ENCODE peak calls at places on chromosomes 13 and 19, in eight cellular contexts. One of them, this sample, is unnamed.

GRCh38 chr19:41555752-41556151 is 20.2 kb upstream of the CEACAM21 start:
- DNase-seq in mucosa of descending colon: no peak
- DNase-seq in stimulated activated naive CD8-positive, alpha-beta T cell treated with anti-CD3 and anti-CD28 coated beads, Interleukin-15, Interleukin-2, amounts not matched to agents 100 U/mL and 50 U/mL, for 24 hours: no peak
- DNase-seq in nucleus accumbens: no peak
- DNase-seq in activated CD4-positive, alpha-beta T cell treated with anti-CD3 and anti-CD28 coated beads, Interleukin-2, amount 50 U/mL, for 24 hours: no peak
- DNase-seq in body of pancreas: no peak
- DNase-seq in sigmoid colon: no peak
- DNase-seq in NCI-H1105 treated with DMSO at 0.1 percent for 48 hours: no peak
- DNase-seq in this sample: no peak

GRCh38 chr13:110199046-110199831 is 107.7 kb downstream of the COL4A1 start:
- DNase-seq in body of pancreas: no peak
- DNase-seq in nucleus accumbens: no peak
- DNase-seq in mucosa of descending colon: no peak
- DNase-seq in NCI-H1105 treated with DMSO at 0.1 percent for 48 hours: no peak
- DNase-seq in sigmoid colon: no peak
- DNase-seq in activated CD4-positive, alpha-beta T cell treated with anti-CD3 and anti-CD28 coated beads, Interleukin-2, amount 50 U/mL, for 24 hours: no peak
- DNase-seq in stimulated activated naive CD8-positive, alpha-beta T cell treated with anti-CD3 and anti-CD28 coated beads, Interleukin-15, Interleukin-2, amounts not matched to agents 100 U/mL and 50 U/mL, for 24 hours: no peak
- DNase-seq in this sample: no peak

GRCh38 chr13:66937423-66937822 is 292.7 kb downstream of the PCDH9 start:
- DNase-seq in mucosa of descending colon: no peak
- DNase-seq in activated CD4-positive, alpha-beta T cell treated with anti-CD3 and anti-CD28 coated beads, Interleukin-2, amount 50 U/mL, for 24 hours: no peak
- DNase-seq in nucleus accumbens: no peak
- DNase-seq in stimulated activated naive CD8-positive, alpha-beta T cell treated with anti-CD3 and anti-CD28 coated beads, Interleukin-15, Interleukin-2, amounts not matched to agents 100 U/mL and 50 U/mL, for 24 hours: no peak
- DNase-seq in NCI-H1105 treated with DMSO at 0.1 percent for 48 hours: no peak
- DNase-seq in sigmoid colon: no peak
- DNase-seq in body of pancreas: no peak
- DNase-seq in this sample: no peak

GRCh38 chr13:32209670-32210069 is 105.5 kb downstream of the ZAR1L start:
- DNase-seq in mucosa of descending colon: no peak
- DNase-seq in activated CD4-positive, alpha-beta T cell treated with anti-CD3 and anti-CD28 coated beads, Interleukin-2, amount 50 U/mL, for 24 hours: no peak
- DNase-seq in sigmoid colon: no peak
- DNase-seq in stimulated activated naive CD8-positive, alpha-beta T cell treated with anti-CD3 and anti-CD28 coated beads, Interleukin-15, Interleukin-2, amounts not matched to agents 100 U/mL and 50 U/mL, for 24 hours: no peak
- DNase-seq in body of pancreas: no peak
- DNase-seq in NCI-H1105 treated with DMSO at 0.1 percent for 48 hours: no peak
- DNase-seq in nucleus accumbens: no peak
- DNase-seq in this sample: no peak

GRCh38 chr19:18120127-18120526 is 22.5 kb downstream of the MAST3 start:
- DNase-seq in activated CD4-positive, alpha-beta T cell treated with anti-CD3 and anti-CD28 coated beads, Interleukin-2, amount 50 U/mL, for 24 hours: no peak
- DNase-seq in stimulated activated naive CD8-positive, alpha-beta T cell treated with anti-CD3 and anti-CD28 coated beads, Interleukin-15, Interleukin-2, amounts not matched to agents 100 U/mL and 50 U/mL, for 24 hours: no peak
- DNase-seq in sigmoid colon: no peak
- DNase-seq in nucleus accumbens: no peak
- DNase-seq in NCI-H1105 treated with DMSO at 0.1 percent for 48 hours: no peak
- DNase-seq in body of pancreas: no peak
- DNase-seq in mucosa of descending colon: no peak
- DNase-seq in this sample: no peak

GRCh38 chr19:2461751-2462634 is 5.2 kb upstream of the LMNB2 start:
- DNase-seq in stimulated activated naive CD8-positive, alpha-beta T cell treated with anti-CD3 and anti-CD28 coated beads, Interleukin-15, Interleukin-2, amounts not matched to agents 100 U/mL and 50 U/mL, for 24 hours: peak
- DNase-seq in NCI-H1105 treated with DMSO at 0.1 percent for 48 hours: peak
- DNase-seq in body of pancreas: peak
- DNase-seq in mucosa of descending colon: peak
- DNase-seq in sigmoid colon: no peak
- DNase-seq in activated CD4-positive, alpha-beta T cell treated with anti-CD3 and anti-CD28 coated beads, Interleukin-2, amount 50 U/mL, for 24 hours: peak
- DNase-seq in nucleus accumbens: no peak
- DNase-seq in this sample: peak

GRCh38 chr13:40609972-40610726 is 56.3 kb downstream of the FOXO1 start:
- DNase-seq in mucosa of descending colon: peak
- DNase-seq in nucleus accumbens: no peak
- DNase-seq in body of pancreas: no peak
- DNase-seq in activated CD4-positive, alpha-beta T cell treated with anti-CD3 and anti-CD28 coated beads, Interleukin-2, amount 50 U/mL, for 24 hours: no peak
- DNase-seq in sigmoid colon: no peak
- DNase-seq in stimulated activated naive CD8-positive, alpha-beta T cell treated with anti-CD3 and anti-CD28 coated beads, Interleukin-15, Interleukin-2, amounts not matched to agents 100 U/mL and 50 U/mL, for 24 hours: no peak
- DNase-seq in NCI-H1105 treated with DMSO at 0.1 percent for 48 hours: no peak
- DNase-seq in this sample: no peak

GRCh38 chr13:30204564-30204963 is 102.8 kb downstream of the KATNAL1 start:
- DNase-seq in nucleus accumbens: no peak
- DNase-seq in stimulated activated naive CD8-positive, alpha-beta T cell treated with anti-CD3 and anti-CD28 coated beads, Interleukin-15, Interleukin-2, amounts not matched to agents 100 U/mL and 50 U/mL, for 24 hours: no peak
- DNase-seq in mucosa of descending colon: no peak
- DNase-seq in activated CD4-positive, alpha-beta T cell treated with anti-CD3 and anti-CD28 coated beads, Interleukin-2, amount 50 U/mL, for 24 hours: no peak
- DNase-seq in body of pancreas: no peak
- DNase-seq in sigmoid colon: no peak
- DNase-seq in NCI-H1105 treated with DMSO at 0.1 percent for 48 hours: no peak
- DNase-seq in this sample: no peak

GRCh38 chr19:51462276-51462675 is 4.0 kb upstream of the SIGLEC8 start:
- DNase-seq in nucleus accumbens: no peak
- DNase-seq in mucosa of descending colon: no peak
- DNase-seq in NCI-H1105 treated with DMSO at 0.1 percent for 48 hours: no peak
- DNase-seq in activated CD4-positive, alpha-beta T cell treated with anti-CD3 and anti-CD28 coated beads, Interleukin-2, amount 50 U/mL, for 24 hours: no peak
- DNase-seq in body of pancreas: no peak
- DNase-seq in stimulated activated naive CD8-positive, alpha-beta T cell treated with anti-CD3 and anti-CD28 coated beads, Interleukin-15, Interleukin-2, amounts not matched to agents 100 U/mL and 50 U/mL, for 24 hours: no peak
- DNase-seq in sigmoid colon: peak
- DNase-seq in this sample: no peak

GRCh38 chr13:99203601-99204579 is 3.2 kb downstream of the UBAC2 start:
- DNase-seq in activated CD4-positive, alpha-beta T cell treated with anti-CD3 and anti-CD28 coated beads, Interleukin-2, amount 50 U/mL, for 24 hours: no peak
- DNase-seq in NCI-H1105 treated with DMSO at 0.1 percent for 48 hours: no peak
- DNase-seq in stimulated activated naive CD8-positive, alpha-beta T cell treated with anti-CD3 and anti-CD28 coated beads, Interleukin-15, Interleukin-2, amounts not matched to agents 100 U/mL and 50 U/mL, for 24 hours: no peak
- DNase-seq in sigmoid colon: no peak
- DNase-seq in mucosa of descending colon: no peak
- DNase-seq in nucleus accumbens: no peak
- DNase-seq in body of pancreas: no peak
- DNase-seq in this sample: no peak